ENCODE peak calls at places on chromosome 1, in eight cellular contexts. I, Z, J, N, G, K, M and X are unnamed samples.

GRCh38 chr1:9198538-9199361 is 35.8 kb upstream of the H6PD start:
- DNase-seq in I (no peak), Z (peak), J (no peak), N (no peak), G (no peak), K (peak), M (no peak), X (peak)

GRCh38 chr1:29686012-29686930 is 449.9 kb downstream of the PTPRU start:
- DNase-seq in I (no peak), Z (no peak), J (no peak), N (no peak), G (no peak), K (no peak), M (peak), X (peak)

GRCh38 chr1:186142916-186143315 is 232.1 kb downstream of the TPR start:
- DNase-seq in I (no peak), Z (no peak), J (no peak), N (no peak), G (no peak), K (no peak), M (no peak), X (no peak)

GRCh38 chr1:42052300-42052699 is 100.9 kb upstream of the GUCA2B start:
- DNase-seq in I (no peak), Z (no peak), J (no peak), N (no peak), G (peak), K (no peak), M (no peak), X (no peak)

GRCh38 chr1:84253891-84254290 is 47.6 kb upstream of the SAMD13 start:
- DNase-seq in I (no peak), Z (no peak), J (peak), N (no peak), G (peak), K (no peak), M (peak), X (peak)

GRCh38 chr1:44276006-44276405 is 62.7 kb downstream of the DMAP1 start:
- DNase-seq in I (no peak), Z (no peak), J (no peak), N (no peak), G (peak), K (no peak), M (no peak), X (no peak)

GRCh38 chr1:223748773-223749733 is 36.7 kb downstream of the CAPN2 start:
- DNase-seq in I (peak), Z (peak), J (no peak), N (peak), G (peak), K (peak), M (peak), X (peak)

GRCh38 chr1:53967409-53968124 is 21.4 kb downstream of the LRRC42 start:
- DNase-seq in I (no peak), Z (no peak), J (no peak), N (no peak), G (no peak), K (no peak), M (no peak), X (no peak)

GRCh38 chr1:184975208-184975875 is 1.0 kb upstream of the NIBAN1 start:
- DNase-seq in I (no peak), Z (no peak), J (no peak), N (no peak), G (no peak), K (no peak), M (no peak), X (no peak)

GRCh38 chr1:106621853-106622252 is 434.6 kb upstream of the PRMT6 start:
- DNase-seq in I (no peak), Z (no peak), J (no peak), N (no peak), G (peak), K (no peak), M (peak), X (no peak)